ENCODE peak calls at places on chromosomes 16 and 17, in four cellular contexts. One of them, this sample, is unnamed.

GRCh38 chr16:59478806-59479205 is 744.7 kb upstream of the GOT2 start:
- DNase-seq in K562: no peak
- DNase-seq in H1: no peak
- DNase-seq in HepG2: no peak
- DNase-seq in this sample: no peak

GRCh38 chr17:21452377-21453143 is 76.4 kb downstream of the KCNJ12 start:
- DNase-seq in K562: peak; percentile 23
- DNase-seq in H1: peak; percentile 36
- DNase-seq in HepG2: peak; percentile 13
- DNase-seq in this sample: peak; percentile 33

GRCh38 chr16:89904606-89905510 is 13.8 kb upstream of the MC1R start:
- DNase-seq in K562: no peak
- DNase-seq in H1: no peak
- DNase-seq in HepG2: no peak
- DNase-seq in this sample: no peak

GRCh38 chr17:71118039-71118438 is 948.7 kb downstream of the KCNJ2 start:
- DNase-seq in K562: no peak
- DNase-seq in H1: peak; percentile 1
- DNase-seq in HepG2: no peak
- DNase-seq in this sample: peak; percentile 29

GRCh38 chr17:15999974-16000827 is 577 bp downstream of the TTC19 start:
- DNase-seq in K562: no peak
- DNase-seq in H1: no peak
- DNase-seq in HepG2: peak; percentile 15
- DNase-seq in this sample: no peak

GRCh38 chr17:73410586-73411329 is 99.0 kb upstream of the CDC42EP4 start:
- DNase-seq in K562: no peak
- DNase-seq in H1: no peak
- DNase-seq in HepG2: no peak
- DNase-seq in this sample: no peak

GRCh38 chr16:14489460-14489859 is 140.6 kb downstream of the PARN start:
- DNase-seq in K562: peak; percentile 47
- DNase-seq in H1: no peak
- DNase-seq in HepG2: peak; percentile 57
- DNase-seq in this sample: peak; percentile 37

GRCh38 chr16:69407702-69408323 is 16.6 kb upstream of the CYB5B start:
- DNase-seq in K562: no peak
- DNase-seq in H1: no peak
- DNase-seq in HepG2: no peak
- DNase-seq in this sample: no peak

GRCh38 chr16:70162041-70162451 is 11.5 kb upstream of the CLEC18C start:
- DNase-seq in K562: peak; percentile 17
- DNase-seq in H1: no peak
- DNase-seq in HepG2: peak; percentile 77
- DNase-seq in this sample: no peak

GRCh38 chr16:56262879-56263245 is 71.6 kb downstream of the GNAO1 start:
- DNase-seq in K562: peak; percentile 58
- DNase-seq in H1: no peak
- DNase-seq in HepG2: no peak
- DNase-seq in this sample: no peak

GRCh38 chr16:46607529-46607928 is 13.7 kb downstream of the SHCBP1 start:
- DNase-seq in K562: peak; percentile 28
- DNase-seq in H1: no peak
- DNase-seq in HepG2: peak; percentile 55
- DNase-seq in this sample: peak; percentile 46

GRCh38 chr17:56912105-56912999 is 1.5 kb downstream of the TRIM25 start:
- DNase-seq in K562: no peak
- DNase-seq in H1: no peak
- DNase-seq in HepG2: peak; percentile 57
- DNase-seq in this sample: no peak

GRCh38 chr17:39638317-39638716 is 1.4 kb downstream of the STARD3 start:
- DNase-seq in K562: no peak
- DNase-seq in H1: no peak
- DNase-seq in HepG2: no peak
- DNase-seq in this sample: no peak

GRCh38 chr17:69047368-69048263 is 13.1 kb downstream of the ABCA9 start:
- DNase-seq in K562: peak; percentile 68
- DNase-seq in H1: no peak
- DNase-seq in HepG2: peak; percentile 100
- DNase-seq in this sample: no peak

GRCh38 chr16:19084139-19084538 is 16.7 kb downstream of the COQ7 start:
- DNase-seq in K562: no peak
- DNase-seq in H1: no peak
- DNase-seq in HepG2: no peak
- DNase-seq in this sample: no peak

GRCh38 chr17:80724723-80725388 is 180.2 kb downstream of the RPTOR start:
- DNase-seq in K562: no peak
- DNase-seq in H1: no peak
- DNase-seq in HepG2: no peak
- DNase-seq in this sample: peak; percentile 2

GRCh38 chr16:65121870-65122723 is at the start of gene CDH11:
- DNase-seq in K562: no peak
- DNase-seq in H1: no peak
- DNase-seq in HepG2: no peak
- DNase-seq in this sample: no peak

GRCh38 chr16:85628651-85629050 is 15.5 kb downstream of the GSE1 start:
- DNase-seq in K562: no peak
- DNase-seq in H1: no peak
- DNase-seq in HepG2: no peak
- DNase-seq in this sample: no peak

GRCh38 chr16:57477531-57478202 is 8.6 kb downstream of the DOK4 start:
- DNase-seq in K562: no peak
- DNase-seq in H1: no peak
- DNase-seq in HepG2: no peak
- DNase-seq in this sample: no peak

GRCh38 chr17:53818271-53818670 is 4.5 kb upstream of the KIF2B start:
- DNase-seq in K562: no peak
- DNase-seq in H1: no peak
- DNase-seq in HepG2: no peak
- DNase-seq in this sample: no peak

GRCh38 chr16:50534556-50534955 is 13.6 kb upstream of the NKD1 start:
- DNase-seq in K562: no peak
- DNase-seq in H1: no peak
- DNase-seq in HepG2: no peak
- DNase-seq in this sample: no peak

GRCh38 chr16:69880640-69881133 is 70.4 kb upstream of the CLEC18A start:
- DNase-seq in K562: no peak
- DNase-seq in H1: no peak
- DNase-seq in HepG2: no peak
- DNase-seq in this sample: no peak

GRCh38 chr16:74736531-74737157 is 36.0 kb upstream of the MLKL start:
- DNase-seq in K562: no peak
- DNase-seq in H1: no peak
- DNase-seq in HepG2: no peak
- DNase-seq in this sample: no peak

GRCh38 chr17:19003966-19004600 is 481 bp downstream of the FAM83G start:
- DNase-seq in K562: peak; percentile 79
- DNase-seq in H1: no peak
- DNase-seq in HepG2: peak; percentile 50
- DNase-seq in this sample: no peak

GRCh38 chr16:14486520-14487303 is 143.3 kb downstream of the PARN start:
- DNase-seq in K562: peak; percentile 80
- DNase-seq in H1: no peak
- DNase-seq in HepG2: peak; percentile 98
- DNase-seq in this sample: peak; percentile 57

GRCh38 chr17:80248001-80248893 is 12.4 kb upstream of the RNF213 start:
- DNase-seq in K562: peak; percentile 8
- DNase-seq in H1: no peak
- DNase-seq in HepG2: no peak
- DNase-seq in this sample: no peak

GRCh38 chr16:58011652-58012051 is 10.4 kb downstream of the USB1 start:
- DNase-seq in K562: no peak
- DNase-seq in H1: no peak
- DNase-seq in HepG2: peak; percentile 41
- DNase-seq in this sample: no peak

GRCh38 chr17:81470270-81470943 is 42.2 kb downstream of the ACTG1 start:
- DNase-seq in K562: no peak
- DNase-seq in H1: no peak
- DNase-seq in HepG2: no peak
- DNase-seq in this sample: no peak

GRCh38 chr16:11423315-11424117 is 78.3 kb downstream of the RMI2 start:
- DNase-seq in K562: no peak
- DNase-seq in H1: no peak
- DNase-seq in HepG2: no peak
- DNase-seq in this sample: no peak

GRCh38 chr17:15392326-15392739 is 50.9 kb upstream of the TEKT3 start:
- DNase-seq in K562: no peak
- DNase-seq in H1: no peak
- DNase-seq in HepG2: no peak
- DNase-seq in this sample: no peak

GRCh38 chr16:10817963-10818941 is at the start of gene TVP23A:
- DNase-seq in K562: peak; percentile 69
- DNase-seq in H1: no peak
- DNase-seq in HepG2: no peak
- DNase-seq in this sample: no peak

GRCh38 chr17:7782237-7782636 is 51.8 kb upstream of the KDM6B start:
- DNase-seq in K562: no peak
- DNase-seq in H1: no peak
- DNase-seq in HepG2: no peak
- DNase-seq in this sample: no peak

GRCh38 chr17:31512796-31513195 is 121.3 kb downstream of the RAB11FIP4 start:
- DNase-seq in K562: no peak
- DNase-seq in H1: no peak
- DNase-seq in HepG2: no peak
- DNase-seq in this sample: no peak

GRCh38 chr16:65377131-65377649 is 255.3 kb upstream of the CDH11 start:
- DNase-seq in K562: no peak
- DNase-seq in H1: no peak
- DNase-seq in HepG2: no peak
- DNase-seq in this sample: no peak

GRCh38 chr16:79393121-79393520 is 207.4 kb downstream of the MAF start:
- DNase-seq in K562: no peak
- DNase-seq in H1: no peak
- DNase-seq in HepG2: no peak
- DNase-seq in this sample: no peak

GRCh38 chr16:27400751-27401620 is 988 bp upstream of the IL21R start:
- DNase-seq in K562: no peak
- DNase-seq in H1: no peak
- DNase-seq in HepG2: no peak
- DNase-seq in this sample: no peak

DNA sequence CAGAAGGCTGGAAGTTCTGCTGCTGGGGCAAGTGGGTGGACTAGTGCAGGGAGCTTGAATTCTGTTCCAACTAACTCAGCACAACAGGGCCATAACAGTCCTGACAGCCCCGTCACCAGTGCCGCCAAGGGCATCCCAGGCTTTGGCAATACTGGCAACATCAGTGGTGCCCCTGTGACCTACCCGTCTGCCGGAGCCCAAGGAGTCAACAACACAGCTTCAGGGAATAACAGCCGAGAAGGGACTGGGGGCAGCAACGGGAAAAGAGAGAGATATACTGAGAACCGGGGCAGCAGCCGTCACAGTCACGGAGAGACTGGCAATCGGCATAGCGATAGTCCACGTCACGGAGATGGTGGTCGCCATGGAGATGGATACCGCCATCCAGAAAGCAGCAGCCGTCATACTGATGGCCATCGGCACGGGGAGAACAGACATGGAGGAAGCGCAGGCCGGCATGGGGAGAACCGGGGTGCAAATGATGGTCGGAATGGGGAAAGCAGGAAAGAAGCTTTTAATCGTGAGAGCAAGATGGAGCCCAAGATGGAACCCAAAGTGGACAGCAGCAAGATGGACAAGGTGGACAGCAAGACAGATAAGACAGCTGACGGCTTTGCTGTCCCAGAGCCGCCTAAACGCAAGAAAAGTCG is 9.4 kb upstream of the PSMC5 start:
- DNase-seq in K562: no peak
- DNase-seq in H1: no peak
- DNase-seq in HepG2: no peak
- DNase-seq in this sample: no peak
- TF ChIP-seq EZH2 in K562: no peak
- TF ChIP-seq EZH2 in H1: no peak
- TF ChIP-seq EZH2 in HepG2: no peak
- TF ChIP-seq EZH2 in this sample: no peak

GRCh38 chr16:21646721-21647561 is 5.5 kb downstream of the IGSF6 start:
- DNase-seq in K562: no peak
- DNase-seq in H1: no peak
- DNase-seq in HepG2: no peak
- DNase-seq in this sample: no peak

GRCh38 chr16:21643787-21644186 is 8.6 kb downstream of the IGSF6 start:
- DNase-seq in K562: no peak
- DNase-seq in H1: no peak
- DNase-seq in HepG2: no peak
- DNase-seq in this sample: no peak

GRCh38 chr16:21646091-21646490 is 6.3 kb downstream of the IGSF6 start:
- DNase-seq in K562: no peak
- DNase-seq in H1: no peak
- DNase-seq in HepG2: no peak
- DNase-seq in this sample: no peak

GRCh38 chr16:21644674-21645073 is 7.7 kb downstream of the IGSF6 start:
- DNase-seq in K562: no peak
- DNase-seq in H1: no peak
- DNase-seq in HepG2: no peak
- DNase-seq in this sample: no peak

DNA sequence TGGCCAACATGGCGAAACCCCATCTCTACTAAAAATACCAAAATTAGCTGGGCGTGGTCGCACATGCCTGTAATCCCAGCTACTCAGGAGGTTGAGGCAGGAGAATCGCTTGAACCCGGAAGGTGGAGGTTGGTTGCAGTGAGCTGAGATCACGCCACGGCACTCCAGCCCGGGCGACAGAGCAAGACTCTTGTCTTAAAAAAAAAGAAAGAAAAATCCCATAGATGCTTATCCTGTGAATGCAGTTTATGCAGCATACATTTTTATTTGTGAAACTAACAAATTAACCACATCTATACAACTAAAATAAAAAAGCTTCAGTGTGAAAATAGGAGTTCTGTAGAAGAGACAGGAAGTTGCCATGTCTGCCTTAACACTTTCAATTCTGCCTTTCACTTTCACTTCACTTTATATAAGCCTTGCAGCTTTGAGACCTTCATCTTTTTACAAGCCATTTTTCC is 7.1 kb downstream of the IGSF6 start:
- DNase-seq in K562: no peak
- DNase-seq in H1: no peak
- DNase-seq in HepG2: no peak
- DNase-seq in this sample: no peak
- TF ChIP-seq FOSL1 in K562: no peak
- TF ChIP-seq FOSL1 in H1: no peak
- TF ChIP-seq FOSL1 in HepG2: no peak
- TF ChIP-seq FOSL1 in this sample: no peak

DNA sequence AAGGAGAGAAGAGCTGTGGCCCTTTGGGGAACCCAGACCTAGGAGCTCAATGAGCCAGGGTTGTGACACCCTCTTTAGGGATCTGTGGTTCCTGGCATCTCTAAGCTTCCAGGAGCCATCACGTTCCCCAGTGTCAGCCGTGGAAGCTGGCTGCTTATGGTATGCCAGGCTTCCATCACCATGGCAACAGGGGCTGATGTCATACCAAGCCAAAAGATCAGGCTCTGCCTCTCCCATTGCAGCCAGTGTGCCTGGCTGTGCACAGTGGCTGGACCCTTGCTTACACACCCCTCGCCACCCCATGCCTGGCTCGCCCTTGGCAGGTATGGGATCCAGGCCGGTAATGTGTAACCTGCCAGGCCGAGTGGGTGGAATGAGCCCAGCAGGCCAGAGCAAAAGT is 91.1 kb downstream of the SSH2 start:
- DNase-seq in K562: no peak
- DNase-seq in H1: no peak
- DNase-seq in HepG2: no peak
- DNase-seq in this sample: no peak
- TF ChIP-seq EZH2 in K562: no peak
- TF ChIP-seq EZH2 in H1: no peak
- TF ChIP-seq EZH2 in HepG2: no peak
- TF ChIP-seq EZH2 in this sample: no peak

GRCh38 chr17:42072323-42073187 is 22.2 kb upstream of the C17orf113 start:
- DNase-seq in K562: peak; percentile 74
- DNase-seq in H1: no peak
- DNase-seq in HepG2: no peak
- DNase-seq in this sample: no peak
- TF ChIP-seq FOSL1 in K562: no peak
- TF ChIP-seq FOSL1 in H1: no peak
- TF ChIP-seq FOSL1 in HepG2: no peak
- TF ChIP-seq FOSL1 in this sample: no peak

This sample was measured in HCT116.